ENCODE peak calls at places on chromosomes 11 and 22, in eight cellular contexts. L, J, H, Y, M, Q, R and F are unnamed samples.

GRCh38 chr22:49540571-49541450 is 286.9 kb downstream of the BRD1 start:
- DNase-seq in L (no peak), J (no peak), H (no peak), Y (no peak), M (no peak), Q (no peak), R (no peak), F (no peak)

GRCh38 chr11:17230867-17231851 is 23.4 kb upstream of the PIK3C2A start:
- DNase-seq in L (no peak), J (no peak), H (no peak), Y (no peak), M (peak), Q (no peak), R (no peak), F (no peak)

GRCh38 chr22:29626497-29627195 is 23.2 kb downstream of the NF2 start:
- DNase-seq in L (no peak), J (peak), H (no peak), Y (no peak), M (no peak), Q (no peak), R (no peak), F (no peak)

GRCh38 chr11:44645832-44646231 is 80.4 kb downstream of the CD82 start:
- DNase-seq in L (no peak), J (no peak), H (no peak), Y (no peak), M (no peak), Q (no peak), R (no peak), F (no peak)

GRCh38 chr11:67055812-67056211 is 835 bp upstream of the RHOD start:
- DNase-seq in L (no peak), J (no peak), H (no peak), Y (no peak), M (no peak), Q (no peak), R (no peak), F (no peak)

GRCh38 chr11:67309166-67309565 is 5.8 kb downstream of the SSH3 start:
- DNase-seq in L (no peak), J (no peak), H (no peak), Y (no peak), M (no peak), Q (no peak), R (no peak), F (no peak)

GRCh38 chr11:117900144-117900651 is 23.7 kb upstream of the FXYD6 start:
- DNase-seq in L (no peak), J (no peak), H (no peak), Y (no peak), M (peak), Q (peak), R (no peak), F (no peak)

GRCh38 chr11:85874265-85874664 is 19.1 kb downstream of the CCDC83 start:
- DNase-seq in L (no peak), J (no peak), H (no peak), Y (no peak), M (no peak), Q (no peak), R (no peak), F (no peak)

GRCh38 chr11:96169250-96169649 is 173.7 kb downstream of the MAML2 start:
- DNase-seq in L (no peak), J (no peak), H (no peak), Y (no peak), M (no peak), Q (no peak), R (no peak), F (no peak)

GRCh38 chr22:32075997-32076725 is 33.1 kb downstream of the SLC5A1 start:
- DNase-seq in L (no peak), J (no peak), H (no peak), Y (no peak), M (no peak), Q (no peak), R (no peak), F (no peak)

GRCh38 chr11:78912778-78913177 is 338.1 kb upstream of the NARS2 start:
- DNase-seq in L (no peak), J (no peak), H (no peak), Y (no peak), M (no peak), Q (no peak), R (no peak), F (no peak)

GRCh38 chr22:33792837-33793236 is 127.4 kb downstream of the LARGE1 start:
- DNase-seq in L (no peak), J (no peak), H (no peak), Y (no peak), M (no peak), Q (no peak), R (no peak), F (no peak)

GRCh38 chr11:126544311-126545056 is 189.0 kb downstream of the ST3GAL4 start:
- DNase-seq in L (no peak), J (peak), H (no peak), Y (peak), M (no peak), Q (no peak), R (no peak), F (peak)

GRCh38 chr11:57885298-57886035 is 123.9 kb downstream of the CTNND1 start:
- DNase-seq in L (no peak), J (no peak), H (no peak), Y (no peak), M (no peak), Q (no peak), R (peak), F (no peak)

GRCh38 chr11:5159806-5160205 is 5.2 kb upstream of the OR52A1 start:
- DNase-seq in L (no peak), J (no peak), H (no peak), Y (no peak), M (no peak), Q (no peak), R (no peak), F (no peak)

GRCh38 chr22:37985751-37986281 is 1.5 kb upstream of the SOX10 start:
- DNase-seq in L (no peak), J (no peak), H (no peak), Y (no peak), M (no peak), Q (no peak), R (no peak), F (no peak)

GRCh38 chr11:35893796-35894475 is 49.9 kb upstream of the LDLRAD3 start:
- DNase-seq in L (no peak), J (no peak), H (no peak), Y (peak), M (no peak), Q (no peak), R (no peak), F (no peak)

GRCh38 chr11:2143652-2144548 is 4.7 kb upstream of the IGF2 start:
- DNase-seq in L (no peak), J (no peak), H (no peak), Y (no peak), M (no peak), Q (no peak), R (no peak), F (no peak)

GRCh38 chr11:66974724-66975402 is at the start of gene C11orf86:
- DNase-seq in L (no peak), J (no peak), H (no peak), Y (no peak), M (no peak), Q (no peak), R (no peak), F (no peak)

GRCh38 chr11:60133917-60134316 is 45.5 kb downstream of the MS4A2 start:
- DNase-seq in L (no peak), J (no peak), H (no peak), Y (no peak), M (no peak), Q (no peak), R (no peak), F (no peak)

GRCh38 chr11:102402556-102402955 is 50.0 kb downstream of the TMEM123 start:
- DNase-seq in L (no peak), J (no peak), H (no peak), Y (no peak), M (no peak), Q (no peak), R (no peak), F (no peak)

GRCh38 chr11:129643031-129643721 is 172.5 kb upstream of the TMEM45B start:
- DNase-seq in L (no peak), J (peak), H (no peak), Y (no peak), M (no peak), Q (no peak), R (no peak), F (no peak)

GRCh38 chr11:93458286-93458685 is 84.9 kb downstream of the SMCO4 start:
- DNase-seq in L (no peak), J (no peak), H (no peak), Y (no peak), M (no peak), Q (no peak), R (no peak), F (no peak)

GRCh38 chr11:19321351-19321750 is 80.6 kb upstream of the E2F8 start:
- DNase-seq in L (no peak), J (no peak), H (no peak), Y (no peak), M (no peak), Q (no peak), R (no peak), F (no peak)

GRCh38 chr22:35684270-35684700 is 33.4 kb upstream of the APOL5 start:
- DNase-seq in L (peak), J (no peak), H (no peak), Y (no peak), M (no peak), Q (no peak), R (peak), F (peak)